ENCODE peak calls at places on chromosomes 12 and 14, in seven cellular contexts. E is esophagus squamous epithelium, O is HL-60, F is astrocyte of the spinal cord, B is PC-3, T is GM06990, H is Caco-2. N is an unnamed sample.
A peak's percentile ranks its signal among the peaks of the same experiment; 100 is the strongest.

GRCh38 chr14:31944256-31945073 is 132.6 kb upstream of the ARHGAP5 start:
- DNase-seq in E (no peak), O (no peak), F (no peak), B (no peak), T (peak; percentile 11), H (peak; percentile 86), N (no peak)

GRCh38 chr14:22689186-22689585 is 45.0 kb upstream of the OR6J1 start:
- DNase-seq in E (no peak), O (no peak), F (peak; percentile 93), B (peak; percentile 89), T (no peak), H (no peak), N (peak; percentile 46)

GRCh38 chr14:104434214-104435076 is 145.1 kb upstream of the C14orf180 start:
- DNase-seq in E (no peak), O (no peak), F (no peak), B (no peak), T (no peak), H (no peak), N (no peak)

GRCh38 chr14:21498540-21499526 is 12.3 kb downstream of the METTL3 start:
- DNase-seq in E (no peak), O (peak; percentile 39), F (peak; percentile 50), B (peak; percentile 65), T (no peak), H (no peak), N (peak; percentile 57)

GRCh38 chr12:99505805-99506204 is 141.7 kb upstream of the GARIN6 start:
- DNase-seq in E (no peak), O (no peak), F (peak; percentile 52), B (peak; percentile 22), T (no peak), H (no peak), N (no peak)

GRCh38 chr14:54453252-54453651 is 12.1 kb upstream of the CNIH1 start:
- DNase-seq in E (no peak), O (no peak), F (no peak), B (no peak), T (no peak), H (no peak), N (no peak)

GRCh38 chr12:92814584-92814983 is 111.8 kb downstream of the PLEKHG7 start:
- DNase-seq in E (no peak), O (no peak), F (no peak), B (peak; percentile 15), T (no peak), H (no peak), N (no peak)

GRCh38 chr14:52111583-52111982 is 42.7 kb upstream of the NID2 start:
- DNase-seq in E (no peak), O (no peak), F (peak; percentile 45), B (peak; percentile 62), T (no peak), H (no peak), N (no peak)

GRCh38 chr12:123967121-123967586 is 5.5 kb downstream of the CCDC92 start:
- DNase-seq in E (no peak), O (no peak), F (no peak), B (no peak), T (no peak), H (no peak), N (no peak)

GRCh38 chr14:68916358-68916757 is 62.7 kb downstream of the ACTN1 start:
- DNase-seq in E (no peak), O (no peak), F (no peak), B (no peak), T (no peak), H (no peak), N (no peak)

GRCh38 chr14:68908860-68909259 is 70.2 kb downstream of the ACTN1 start:
- DNase-seq in E (no peak), O (no peak), F (no peak), B (no peak), T (no peak), H (no peak), N (no peak)

GRCh38 chr14:68910540-68910939 is 68.6 kb downstream of the ACTN1 start:
- DNase-seq in E (no peak), O (no peak), F (peak; percentile 40), B (no peak), T (no peak), H (no peak), N (peak; percentile 35)

GRCh38 chr14:68911594-68912227 is 67.4 kb downstream of the ACTN1 start:
- DNase-seq in E (no peak), O (peak; percentile 55), F (peak; percentile 70), B (peak; percentile 91), T (no peak), H (peak; percentile 80), N (peak; percentile 82)

GRCh38 chr14:68913516-68913915 is 65.6 kb downstream of the ACTN1 start:
- DNase-seq in E (no peak), O (no peak), F (no peak), B (no peak), T (no peak), H (no peak), N (no peak)
- TF ChIP-seq CTCF in E (no peak), O (no peak), F (no peak), B (no peak), T (no peak), H (no peak), N (no peak)

GRCh38 chr12:49702676-49703228 is 4.5 kb downstream of the FMNL3 start:
- DNase-seq in E (no peak), O (no peak), F (peak; percentile 47), B (no peak), T (no peak), H (no peak), N (peak; percentile 46)

GRCh38 chr12:49703647-49704137 is 3.5 kb downstream of the FMNL3 start:
- DNase-seq in E (no peak), O (peak; percentile 28), F (peak; percentile 86), B (no peak), T (peak; percentile 29), H (no peak), N (peak; percentile 87)

GRCh38 chr12:49702009-49702408 is 5.2 kb downstream of the FMNL3 start:
- DNase-seq in E (no peak), O (no peak), F (no peak), B (no peak), T (no peak), H (no peak), N (peak; percentile 45)

GRCh38 chr12:49697808-49698207 is 9.4 kb downstream of the FMNL3 start:
- DNase-seq in E (no peak), O (no peak), F (no peak), B (no peak), T (no peak), H (no peak), N (no peak)

DNA sequence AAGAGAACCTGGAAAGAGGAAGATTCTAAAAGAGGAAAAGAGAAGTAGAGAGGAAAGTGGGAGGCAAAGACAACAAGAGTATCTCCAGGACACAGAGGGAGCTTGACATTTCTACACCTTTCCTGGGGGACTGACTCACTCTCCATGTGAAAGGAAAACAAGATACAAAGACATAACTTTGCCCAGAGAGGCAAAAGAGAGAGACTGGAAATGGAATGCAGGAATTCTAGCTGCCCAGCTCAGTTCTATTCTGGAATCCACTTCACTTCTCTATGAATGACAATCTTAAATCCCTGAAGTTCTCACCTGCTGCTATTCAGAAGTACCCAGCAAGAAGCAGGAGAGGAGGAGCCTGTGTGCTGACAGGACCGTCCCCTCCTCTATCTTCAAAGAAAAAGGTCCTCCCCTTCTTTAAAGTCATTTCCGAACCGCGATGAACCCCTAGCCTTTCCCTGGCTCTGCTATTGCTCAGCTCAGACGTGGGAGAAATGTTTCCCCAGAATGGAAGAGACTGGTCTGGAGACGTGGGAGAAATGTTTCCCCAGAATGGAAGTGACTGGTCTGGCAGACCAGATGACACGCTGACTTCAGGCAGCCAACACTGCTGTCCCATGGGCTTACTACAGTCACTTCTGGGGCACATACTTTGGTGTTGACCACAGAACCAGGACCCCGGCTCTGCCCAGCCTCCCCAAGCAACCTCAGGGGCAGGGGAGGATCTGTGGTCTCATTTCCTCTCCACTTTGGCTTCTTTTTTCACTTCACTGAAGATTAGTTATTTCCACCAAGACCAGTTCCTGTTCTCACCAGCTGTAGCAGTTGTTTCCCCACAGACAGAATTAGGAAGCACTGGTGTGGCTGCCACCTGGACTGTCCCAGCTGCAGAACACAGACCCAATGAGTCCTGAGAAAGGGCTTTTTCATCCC is 8.3 kb downstream of the FMNL3 start:
- DNase-seq in E (no peak), O (peak; percentile 85), F (peak; percentile 67), B (peak; percentile 19), T (peak; percentile 81), H (no peak), N (peak; percentile 93)
- H3K4me3 ChIP-seq in E (peak overlapping the region; percentile 29), O (no peak overlapping the region), F (peak overlapping the region; percentile 1), B (no peak overlapping the region), T (peak overlapping the region; percentile 43), H (no peak overlapping the region), N (peak overlapping the region; percentile 29)

GRCh38 chr12:39275846-39276245 is 167.1 kb downstream of the KIF21A start:
- DNase-seq in E (no peak), O (no peak), F (no peak), B (no peak), T (no peak), H (no peak), N (no peak)

GRCh38 chr12:39267886-39268285 is 175.0 kb downstream of the KIF21A start:
- DNase-seq in E (no peak), O (no peak), F (no peak), B (no peak), T (no peak), H (no peak), N (no peak)

GRCh38 chr12:39277416-39277815 is 165.5 kb downstream of the KIF21A start:
- DNase-seq in E (no peak), O (no peak), F (no peak), B (no peak), T (peak; percentile 6), H (no peak), N (peak; percentile 34)

DNA sequence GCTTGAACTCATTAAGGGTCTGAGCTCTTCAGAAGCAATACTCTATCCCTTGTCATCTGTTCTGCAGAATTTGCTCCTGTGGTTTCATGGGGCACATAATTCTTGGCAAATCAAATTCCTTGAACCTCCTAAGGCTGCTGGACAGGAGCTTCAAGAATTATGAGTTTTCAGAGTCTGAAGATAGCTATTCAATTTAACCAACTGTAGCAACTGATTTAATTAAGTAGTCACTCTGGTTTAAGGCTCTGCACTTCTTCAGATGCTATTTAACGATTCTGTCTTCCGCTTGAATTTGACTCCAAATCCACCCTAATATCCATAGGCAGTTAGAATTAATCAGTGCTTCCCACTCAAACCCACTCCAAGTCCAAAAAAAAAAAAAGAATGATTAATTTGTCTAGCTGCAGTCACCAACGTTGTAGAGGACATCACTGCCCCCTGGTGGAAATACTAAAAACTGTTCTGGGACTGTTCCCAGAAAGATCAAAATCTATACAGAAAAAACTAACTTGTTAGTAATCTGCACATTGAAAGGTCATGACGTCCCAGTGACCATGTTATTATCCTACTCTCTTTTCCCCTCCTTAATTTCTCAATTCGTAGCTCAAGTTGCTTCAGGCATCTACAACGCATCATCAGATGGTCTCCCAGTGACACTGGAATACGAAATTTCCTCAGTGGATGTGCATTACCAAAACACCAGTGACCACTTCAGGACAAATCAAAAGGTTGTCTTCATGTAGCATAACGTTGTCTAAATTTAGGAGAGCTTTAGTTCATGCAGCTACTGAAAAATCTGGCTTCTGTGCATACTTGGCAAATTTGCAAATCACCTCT is 169.8 kb downstream of the KIF21A start:
- DNase-seq in E (no peak), O (peak; percentile 12), F (peak; percentile 47), B (peak; percentile 67), T (peak; percentile 3), H (no peak), N (peak; percentile 45)
- TF ChIP-seq CTCF in E (no peak), O (peak; percentile 39), F (peak; percentile 58), B (peak; percentile 85), T (peak; percentile 62), H (peak; percentile 78), N (peak; percentile 64)

DNA sequence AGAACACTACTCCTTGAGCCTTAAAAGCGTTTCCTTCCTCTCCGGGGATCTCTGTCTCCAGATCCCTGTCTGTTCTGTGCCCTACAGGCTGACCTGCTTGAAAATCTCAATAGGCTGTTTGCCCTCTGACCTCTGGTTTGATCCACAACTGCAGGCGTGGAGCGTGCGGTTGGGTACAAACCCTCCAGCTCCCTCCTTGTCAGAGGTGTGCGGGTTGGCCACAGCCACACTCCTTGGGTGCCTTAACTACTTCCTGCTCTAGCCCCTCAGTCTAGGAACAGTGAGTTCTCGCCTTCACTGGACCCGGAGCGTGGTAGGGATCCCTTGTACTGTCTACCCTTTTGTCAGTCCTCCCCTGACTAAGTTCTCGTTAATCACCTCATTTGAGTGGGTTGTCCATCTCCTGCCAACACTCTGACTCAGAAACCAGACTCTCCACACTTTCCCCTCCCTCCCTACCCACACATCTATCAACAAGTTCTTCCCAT is 33.1 kb downstream of the CMKLR1 start:
- DNase-seq in E (no peak), O (no peak), F (peak; percentile 59), B (peak; percentile 53), T (no peak), H (no peak), N (no peak)
- H3K4me3 ChIP-seq in E (peak overlapping the region; percentile 2), O (no peak overlapping the region), F (no peak overlapping the region), B (no peak overlapping the region), T (no peak overlapping the region), H (no peak overlapping the region), N (no peak overlapping the region)